ENCODE peak calls at places on chromosomes 3 and 15, in nine cellular contexts. Y is brain microvascular endothelial cell, F is GM12864, A is body of pancreas, H is AG09319, J is sigmoid colon, P is right lobe of liver, L is stomach, O is GM13977. W is an unnamed sample.

GRCh38 chr3:164451083-164451910 is 627.0 kb downstream of the SI start:
- DNase-seq in Y (peak; percentile 5), F (no peak), A (no peak), H (no peak), J (peak; percentile 73), P (no peak), L (no peak), O (no peak), W (no peak)

GRCh38 chr3:192433704-192434103 is 293.6 kb downstream of the FGF12 start:
- DNase-seq in Y (no peak), F (no peak), A (peak; percentile 54), H (no peak), J (no peak), P (peak; percentile 37), L (no peak), O (no peak), W (peak; percentile 75)

GRCh38 chr3:110881069-110881468 is 190.5 kb upstream of the NECTIN3 start:
- DNase-seq in Y (peak; percentile 6), F (no peak), A (peak; percentile 85), H (no peak), J (peak; percentile 87), P (peak; percentile 92), L (peak; percentile 89), O (no peak), W (peak; percentile 27)

GRCh38 chr3:98291332-98291957 is 9.1 kb downstream of the OR5H2 start:
- DNase-seq in Y (no peak), F (no peak), A (no peak), H (no peak), J (no peak), P (no peak), L (no peak), O (no peak), W (no peak)

GRCh38 chr3:127233371-127233770 is 40.4 kb downstream of the PRR23E start:
- DNase-seq in Y (no peak), F (no peak), A (no peak), H (no peak), J (no peak), P (no peak), L (no peak), O (peak; percentile 12), W (peak; percentile 44)

GRCh38 chr3:167350245-167350862 is 29.7 kb downstream of the ZBBX start:
- DNase-seq in Y (peak; percentile 7), F (no peak), A (no peak), H (no peak), J (no peak), P (no peak), L (no peak), O (peak; percentile 2), W (peak; percentile 48)

GRCh38 chr3:193998628-193999027 is 137.3 kb upstream of the HES1 start:
- DNase-seq in Y (no peak), F (no peak), A (no peak), H (no peak), J (no peak), P (no peak), L (no peak), O (no peak), W (no peak)

GRCh38 chr15:39315200-39315599 is 265.7 kb upstream of the THBS1 start:
- DNase-seq in Y (no peak), F (no peak), A (no peak), H (no peak), J (no peak), P (no peak), L (no peak), O (no peak), W (no peak)

GRCh38 chr15:71333839-71334238 is 218.6 kb downstream of the THSD4 start:
- DNase-seq in Y (peak; percentile 79), F (no peak), A (no peak), H (no peak), J (no peak), P (no peak), L (no peak), O (peak; percentile 21), W (no peak)

GRCh38 chr3:71416868-71417267 is 166.7 kb downstream of the FOXP1 start:
- DNase-seq in Y (no peak), F (no peak), A (no peak), H (no peak), J (no peak), P (no peak), L (no peak), O (no peak), W (no peak)

DNA sequence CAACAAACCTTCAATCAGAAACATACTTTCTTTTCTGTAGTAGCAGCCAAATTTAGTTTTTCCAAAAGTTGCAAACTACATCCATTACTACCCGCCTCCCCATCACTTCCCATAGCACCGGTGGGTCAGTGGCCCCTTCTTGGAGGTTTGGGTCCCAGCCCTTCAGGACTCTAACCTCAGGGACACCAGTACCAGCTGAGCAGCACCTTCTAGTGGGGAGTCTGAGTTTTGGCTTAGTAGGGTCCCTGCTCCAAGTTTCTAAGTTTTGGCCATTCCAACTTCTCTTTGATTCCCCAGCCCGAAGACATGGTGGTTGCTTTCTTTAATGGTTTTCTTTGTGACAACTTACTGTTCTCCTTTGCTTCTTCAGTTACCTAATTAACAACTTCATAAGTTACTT is 160.6 kb downstream of the ECT2 start:
- DNase-seq in Y (no peak), F (no peak), A (no peak), H (no peak), J (no peak), P (no peak), L (no peak), O (no peak), W (no peak)
- TF ChIP-seq CTCF in Y (peak; percentile 23), F (peak; percentile 7), A (no peak), H (no peak), J (no peak), P (no peak), L (no peak), O (no peak), W (no peak)

DNA sequence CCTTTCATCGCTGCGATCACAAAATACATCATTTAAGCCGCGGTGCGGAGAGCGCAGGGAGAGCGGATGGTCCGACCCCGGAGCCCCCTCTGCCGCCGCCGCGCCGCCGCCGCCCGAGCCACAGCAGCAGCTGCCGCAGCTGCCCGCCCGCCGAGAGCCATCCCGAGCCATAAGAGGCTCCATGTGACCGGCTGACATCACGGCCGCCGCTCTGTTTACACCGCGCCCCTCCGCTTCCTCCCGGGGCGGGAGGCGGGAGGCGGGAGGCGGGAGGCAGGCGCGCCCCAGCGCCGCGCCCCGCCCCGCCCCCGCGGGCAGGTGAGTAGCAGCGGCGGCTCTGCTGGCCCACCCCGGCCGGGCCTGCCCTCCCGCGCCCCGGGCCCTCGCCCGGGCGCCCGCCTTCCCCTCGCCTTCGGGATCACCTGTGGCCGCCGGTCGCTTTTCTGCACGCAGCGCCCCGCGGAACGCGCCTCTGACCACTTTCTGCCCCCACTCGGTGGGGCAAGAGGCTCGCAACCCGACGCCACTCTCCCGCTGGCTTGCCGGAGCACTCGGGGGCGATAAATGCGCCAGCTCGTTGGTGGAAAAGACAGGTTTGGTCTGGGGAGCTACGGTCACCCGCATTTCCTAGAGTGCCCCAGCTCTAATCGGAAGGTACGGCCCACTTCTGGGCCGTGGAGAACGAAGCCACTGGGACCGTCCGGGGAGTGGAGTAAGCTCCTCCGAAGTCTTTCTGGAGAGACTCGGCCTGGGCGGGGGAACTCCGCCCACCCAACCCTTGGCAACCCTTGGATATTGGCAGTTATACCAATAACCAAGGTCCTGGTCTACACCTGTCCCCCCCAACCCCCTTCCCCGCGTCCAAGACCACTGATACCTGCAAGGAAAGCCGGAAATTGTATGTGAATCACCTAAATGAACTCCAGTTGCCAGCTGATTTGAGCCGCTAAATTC is 113.7 kb upstream of the ICE2 start:
- DNase-seq in Y (peak; percentile 29), F (no peak), A (peak; percentile 93), H (no peak), J (peak; percentile 94), P (peak; percentile 94), L (peak; percentile 86), O (peak; percentile 88), W (peak; percentile 84)
- TF ChIP-seq CTCF in Y (peak; percentile 10), F (peak; percentile 40), A (no peak), H (no peak), J (no peak), P (no peak), L (no peak), O (peak; percentile 38), W (no peak)

DNA sequence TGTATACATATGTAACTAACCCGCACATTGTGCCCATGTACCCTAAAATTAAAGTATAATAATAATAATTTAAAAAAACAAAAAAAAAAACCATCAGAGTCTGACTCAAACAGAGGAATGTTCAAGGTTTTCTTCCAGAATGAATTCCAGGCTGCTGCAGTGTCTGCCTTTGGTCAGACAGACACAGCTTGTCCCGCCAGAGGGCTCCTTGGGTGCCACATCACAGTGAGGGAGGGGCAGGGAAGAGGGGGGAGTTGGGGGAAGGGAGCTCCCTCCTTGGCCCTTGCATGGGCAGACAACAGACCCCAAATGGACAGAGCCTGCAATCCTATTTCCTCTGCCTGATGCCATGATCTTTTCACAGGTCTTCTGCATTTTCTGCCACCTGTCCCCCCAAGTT is 36.5 kb downstream of the ITGB5 start:
- DNase-seq in Y (peak; percentile 78), F (no peak), A (no peak), H (no peak), J (peak; percentile 69), P (no peak), L (no peak), O (no peak), W (no peak)
- TF ChIP-seq CTCF in Y (peak; percentile 45), F (no peak), A (no peak), H (peak; percentile 16), J (no peak), P (no peak), L (no peak), O (no peak), W (no peak)

GRCh38 chr15:79296583-79296982 is 14.1 kb downstream of the ANKRD34C start:
- DNase-seq in Y (no peak), F (no peak), A (no peak), H (no peak), J (no peak), P (no peak), L (no peak), O (no peak), W (no peak)
- TF ChIP-seq CTCF in Y (peak; percentile 29), F (peak; percentile 51), A (no peak), H (no peak), J (no peak), P (no peak), L (no peak), O (peak; percentile 43), W (no peak)